ENCODE peak calls at places on chromosome 14, in six cellular contexts. One of them, this sample, is unnamed.

GRCh38 chr14:105601360-105602242 is 75.2 kb downstream of the TMEM121 start:
- DNase-seq in bronchial epithelial cell: no peak
- DNase-seq in germinal center: no peak
- DNase-seq in NCI-H1092 treated with DMSO at 0.1 percent for 48 hours: no peak
- DNase-seq in T-cell: no peak
- DNase-seq in GM20000: no peak
- DNase-seq in this sample: no peak

GRCh38 chr14:70897475-70897874 is 9.8 kb upstream of the PCNX1 start:
- DNase-seq in GM20000: no peak
- DNase-seq in NCI-H1092 treated with DMSO at 0.1 percent for 48 hours: no peak
- DNase-seq in T-cell: no peak
- DNase-seq in germinal center: no peak
- DNase-seq in bronchial epithelial cell: no peak
- DNase-seq in this sample: no peak

GRCh38 chr14:96146131-96146771 is 58.4 kb upstream of the BDKRB2 start:
- DNase-seq in NCI-H1092 treated with DMSO at 0.1 percent for 48 hours: no peak
- DNase-seq in T-cell: no peak
- DNase-seq in bronchial epithelial cell: peak
- DNase-seq in GM20000: no peak
- DNase-seq in germinal center: no peak
- DNase-seq in this sample: peak

GRCh38 chr14:24277606-24278321 is 6.4 kb upstream of the RABGGTA start:
- DNase-seq in NCI-H1092 treated with DMSO at 0.1 percent for 48 hours: no peak
- DNase-seq in germinal center: peak
- DNase-seq in T-cell: peak
- DNase-seq in bronchial epithelial cell: no peak
- DNase-seq in GM20000: no peak
- DNase-seq in this sample: no peak

GRCh38 chr14:68147331-68147730 is 327.8 kb downstream of the RAD51B start:
- DNase-seq in germinal center: no peak
- DNase-seq in T-cell: no peak
- DNase-seq in GM20000: no peak
- DNase-seq in bronchial epithelial cell: no peak
- DNase-seq in NCI-H1092 treated with DMSO at 0.1 percent for 48 hours: no peak
- DNase-seq in this sample: no peak

GRCh38 chr14:99561827-99562226 is 42.2 kb downstream of the CCDC85C start:
- DNase-seq in T-cell: no peak
- DNase-seq in germinal center: no peak
- DNase-seq in GM20000: no peak
- DNase-seq in NCI-H1092 treated with DMSO at 0.1 percent for 48 hours: no peak
- DNase-seq in bronchial epithelial cell: peak
- DNase-seq in this sample: peak

GRCh38 chr14:99229654-99230215 is 42.3 kb downstream of the BCL11B start:
- DNase-seq in bronchial epithelial cell: no peak
- DNase-seq in GM20000: no peak
- DNase-seq in T-cell: peak
- DNase-seq in germinal center: no peak
- DNase-seq in NCI-H1092 treated with DMSO at 0.1 percent for 48 hours: peak
- DNase-seq in this sample: no peak

GRCh38 chr14:42628591-42628990 is 1021.9 kb downstream of the LRFN5 start:
- DNase-seq in T-cell: no peak
- DNase-seq in GM20000: no peak
- DNase-seq in bronchial epithelial cell: no peak
- DNase-seq in germinal center: no peak
- DNase-seq in NCI-H1092 treated with DMSO at 0.1 percent for 48 hours: no peak
- DNase-seq in this sample: no peak

GRCh38 chr14:77141592-77142288 is at the start of gene ZDHHC22:
- DNase-seq in bronchial epithelial cell: no peak
- DNase-seq in GM20000: no peak
- DNase-seq in T-cell: no peak
- DNase-seq in germinal center: no peak
- DNase-seq in NCI-H1092 treated with DMSO at 0.1 percent for 48 hours: peak
- DNase-seq in this sample: no peak

GRCh38 chr14:104697317-104697703 is 7.9 kb downstream of the INF2 start:
- DNase-seq in GM20000: no peak
- DNase-seq in bronchial epithelial cell: no peak
- DNase-seq in T-cell: no peak
- DNase-seq in germinal center: no peak
- DNase-seq in NCI-H1092 treated with DMSO at 0.1 percent for 48 hours: no peak
- DNase-seq in this sample: no peak

GRCh38 chr14:90419200-90419599 is 22.4 kb downstream of the CALM1 start:
- DNase-seq in NCI-H1092 treated with DMSO at 0.1 percent for 48 hours: peak
- DNase-seq in bronchial epithelial cell: peak
- DNase-seq in GM20000: no peak
- DNase-seq in T-cell: no peak
- DNase-seq in germinal center: no peak
- DNase-seq in this sample: peak

GRCh38 chr14:93959239-93960107 is 16.9 kb downstream of the ASB2 start:
- DNase-seq in GM20000: peak
- DNase-seq in bronchial epithelial cell: peak
- DNase-seq in T-cell: peak
- DNase-seq in NCI-H1092 treated with DMSO at 0.1 percent for 48 hours: no peak
- DNase-seq in germinal center: peak
- DNase-seq in this sample: peak

GRCh38 chr14:58922211-58922940 is 266.1 kb upstream of the DAAM1 start:
- DNase-seq in GM20000: no peak
- DNase-seq in NCI-H1092 treated with DMSO at 0.1 percent for 48 hours: no peak
- DNase-seq in germinal center: no peak
- DNase-seq in bronchial epithelial cell: peak
- DNase-seq in T-cell: no peak
- DNase-seq in this sample: no peak

GRCh38 chr14:78758333-78758732 is 588.2 kb downstream of the NRXN3 start:
- DNase-seq in NCI-H1092 treated with DMSO at 0.1 percent for 48 hours: peak
- DNase-seq in germinal center: peak
- DNase-seq in T-cell: no peak
- DNase-seq in bronchial epithelial cell: peak
- DNase-seq in GM20000: peak
- DNase-seq in this sample: peak

GRCh38 chr14:59028476-59029202 is 159.8 kb upstream of the DAAM1 start:
- DNase-seq in T-cell: no peak
- DNase-seq in NCI-H1092 treated with DMSO at 0.1 percent for 48 hours: peak
- DNase-seq in GM20000: peak
- DNase-seq in bronchial epithelial cell: peak
- DNase-seq in germinal center: peak
- DNase-seq in this sample: peak

GRCh38 chr14:41817626-41818025 is 210.9 kb downstream of the LRFN5 start:
- DNase-seq in GM20000: no peak
- DNase-seq in NCI-H1092 treated with DMSO at 0.1 percent for 48 hours: no peak
- DNase-seq in bronchial epithelial cell: no peak
- DNase-seq in T-cell: no peak
- DNase-seq in germinal center: no peak
- DNase-seq in this sample: no peak

GRCh38 chr14:60848066-60848465 is 113.5 kb downstream of the MNAT1 start:
- DNase-seq in GM20000: no peak
- DNase-seq in NCI-H1092 treated with DMSO at 0.1 percent for 48 hours: no peak
- DNase-seq in bronchial epithelial cell: no peak
- DNase-seq in T-cell: no peak
- DNase-seq in germinal center: no peak
- DNase-seq in this sample: peak

GRCh38 chr14:103122578-103123127 is 608 bp upstream of the TNFAIP2 start:
- DNase-seq in bronchial epithelial cell: no peak
- DNase-seq in NCI-H1092 treated with DMSO at 0.1 percent for 48 hours: peak
- DNase-seq in germinal center: no peak
- DNase-seq in T-cell: no peak
- DNase-seq in GM20000: no peak
- DNase-seq in this sample: no peak

GRCh38 chr14:73238941-73239340 is 1.6 kb downstream of the PAPLN start:
- DNase-seq in NCI-H1092 treated with DMSO at 0.1 percent for 48 hours: no peak
- DNase-seq in GM20000: peak
- DNase-seq in bronchial epithelial cell: no peak
- DNase-seq in T-cell: no peak
- DNase-seq in germinal center: no peak
- DNase-seq in this sample: no peak

GRCh38 chr14:73746540-73747385 is 32.6 kb upstream of the PNMA1 start:
- DNase-seq in T-cell: no peak
- DNase-seq in germinal center: no peak
- DNase-seq in bronchial epithelial cell: no peak
- DNase-seq in GM20000: no peak
- DNase-seq in NCI-H1092 treated with DMSO at 0.1 percent for 48 hours: no peak
- DNase-seq in this sample: no peak

GRCh38 chr14:100901391-100902183 is 1.9 kb downstream of the RTL1 start:
- DNase-seq in bronchial epithelial cell: no peak
- DNase-seq in GM20000: no peak
- DNase-seq in NCI-H1092 treated with DMSO at 0.1 percent for 48 hours: no peak
- DNase-seq in germinal center: no peak
- DNase-seq in T-cell: no peak
- DNase-seq in this sample: no peak

GRCh38 chr14:73136387-73137221 is at the start of gene PSEN1:
- DNase-seq in bronchial epithelial cell: peak
- DNase-seq in germinal center: peak
- DNase-seq in NCI-H1092 treated with DMSO at 0.1 percent for 48 hours: peak
- DNase-seq in GM20000: peak
- DNase-seq in T-cell: peak
- DNase-seq in this sample: peak

GRCh38 chr14:33711761-33712160 is 239.1 kb downstream of the EGLN3 start:
- DNase-seq in GM20000: no peak
- DNase-seq in bronchial epithelial cell: no peak
- DNase-seq in germinal center: no peak
- DNase-seq in NCI-H1092 treated with DMSO at 0.1 percent for 48 hours: no peak
- DNase-seq in T-cell: no peak
- DNase-seq in this sample: no peak

GRCh38 chr14:75989134-75989533 is 3.6 kb downstream of the IFT43 start:
- DNase-seq in NCI-H1092 treated with DMSO at 0.1 percent for 48 hours: no peak
- DNase-seq in bronchial epithelial cell: no peak
- DNase-seq in GM20000: no peak
- DNase-seq in T-cell: no peak
- DNase-seq in germinal center: no peak
- DNase-seq in this sample: peak

GRCh38 chr14:75579882-75580281 is 1.5 kb downstream of the FLVCR2 start:
- DNase-seq in T-cell: no peak
- DNase-seq in germinal center: no peak
- DNase-seq in NCI-H1092 treated with DMSO at 0.1 percent for 48 hours: no peak
- DNase-seq in bronchial epithelial cell: no peak
- DNase-seq in GM20000: no peak
- DNase-seq in this sample: no peak

GRCh38 chr14:54317396-54317795 is 79.4 kb upstream of the CDKN3 start:
- DNase-seq in T-cell: no peak
- DNase-seq in germinal center: no peak
- DNase-seq in NCI-H1092 treated with DMSO at 0.1 percent for 48 hours: no peak
- DNase-seq in GM20000: no peak
- DNase-seq in bronchial epithelial cell: no peak
- DNase-seq in this sample: no peak

GRCh38 chr14:23056257-23056955 is 914 bp downstream of the CDH24 start:
- DNase-seq in NCI-H1092 treated with DMSO at 0.1 percent for 48 hours: no peak
- DNase-seq in T-cell: peak
- DNase-seq in bronchial epithelial cell: peak
- DNase-seq in GM20000: peak
- DNase-seq in germinal center: peak
- DNase-seq in this sample: peak

GRCh38 chr14:61628192-61628591 is 67.1 kb upstream of the HIF1A start:
- DNase-seq in germinal center: no peak
- DNase-seq in T-cell: no peak
- DNase-seq in GM20000: no peak
- DNase-seq in bronchial epithelial cell: no peak
- DNase-seq in NCI-H1092 treated with DMSO at 0.1 percent for 48 hours: no peak
- DNase-seq in this sample: no peak

GRCh38 chr14:62691613-62692489 is 353.4 kb downstream of the KCNH5 start:
- DNase-seq in NCI-H1092 treated with DMSO at 0.1 percent for 48 hours: peak
- DNase-seq in T-cell: no peak
- DNase-seq in germinal center: no peak
- DNase-seq in GM20000: no peak
- DNase-seq in bronchial epithelial cell: peak
- DNase-seq in this sample: peak

GRCh38 chr14:60658909-60659585 is 9.8 kb upstream of the SIX1 start:
- DNase-seq in T-cell: no peak
- DNase-seq in GM20000: no peak
- DNase-seq in germinal center: no peak
- DNase-seq in NCI-H1092 treated with DMSO at 0.1 percent for 48 hours: no peak
- DNase-seq in bronchial epithelial cell: peak
- DNase-seq in this sample: no peak

GRCh38 chr14:64045091-64045490 is 192.3 kb downstream of the SYNE2 start:
- DNase-seq in T-cell: no peak
- DNase-seq in NCI-H1092 treated with DMSO at 0.1 percent for 48 hours: no peak
- DNase-seq in GM20000: no peak
- DNase-seq in germinal center: no peak
- DNase-seq in bronchial epithelial cell: no peak
- DNase-seq in this sample: no peak

GRCh38 chr14:74804219-74804825 is 41.2 kb downstream of the YLPM1 start:
- DNase-seq in GM20000: peak
- DNase-seq in NCI-H1092 treated with DMSO at 0.1 percent for 48 hours: no peak
- DNase-seq in germinal center: peak
- DNase-seq in bronchial epithelial cell: peak
- DNase-seq in T-cell: no peak
- DNase-seq in this sample: peak

GRCh38 chr14:31128601-31129526 is 78.7 kb downstream of the HECTD1 start:
- DNase-seq in GM20000: no peak
- DNase-seq in T-cell: no peak
- DNase-seq in bronchial epithelial cell: no peak
- DNase-seq in germinal center: peak
- DNase-seq in NCI-H1092 treated with DMSO at 0.1 percent for 48 hours: no peak
- DNase-seq in this sample: no peak

GRCh38 chr14:76929927-76930326 is 98.6 kb downstream of the IRF2BPL start:
- DNase-seq in germinal center: no peak
- DNase-seq in T-cell: peak
- DNase-seq in bronchial epithelial cell: peak
- DNase-seq in GM20000: peak
- DNase-seq in NCI-H1092 treated with DMSO at 0.1 percent for 48 hours: no peak
- DNase-seq in this sample: no peak